ENCODE peak calls at places on chromosomes 6 and 20, in eight cellular contexts. Z, E, I, A, Y, J, M and X are unnamed samples. For H3K9me3, the result is how much of the 10 kb centered on the place peaks cover.

GRCh38 chr6:160337301-160337700 is 10.9 kb upstream of the SLC22A3 start:
- DNase-seq in Z (no peak), E (no peak), I (no peak), A (no peak), Y (no peak), J (no peak), M (no peak), X (no peak)

GRCh38 chr6:160124007-160124406 is 2.4 kb downstream of the SLC22A1 start:
- DNase-seq in Z (no peak), E (no peak), I (no peak), A (no peak), Y (no peak), J (no peak), M (no peak), X (no peak)

GRCh38 chr6:124859366-124859765 is 102.9 kb upstream of the RNF217 start:
- DNase-seq in Z (no peak), E (no peak), I (no peak), A (no peak), Y (no peak), J (no peak), M (no peak), X (no peak)

GRCh38 chr20:49700411-49701185 is 13.1 kb downstream of the B4GALT5 start:
- DNase-seq in Z (no peak), E (no peak), I (no peak), A (no peak), Y (peak), J (no peak), M (no peak), X (no peak)

GRCh38 chr20:25236450-25237304 is 11.2 kb upstream of the PYGB start:
- DNase-seq in Z (no peak), E (no peak), I (no peak), A (no peak), Y (no peak), J (no peak), M (no peak), X (no peak)

GRCh38 chr20:39893013-39893685 is 795.9 kb downstream of the MAFB start:
- DNase-seq in Z (no peak), E (no peak), I (no peak), A (no peak), Y (no peak), J (no peak), M (no peak), X (no peak)

GRCh38 chr20:53263554-53264438 is 291.6 kb downstream of the TSHZ2 start:
- DNase-seq in Z (no peak), E (no peak), I (no peak), A (no peak), Y (no peak), J (no peak), M (no peak), X (no peak)

GRCh38 chr6:39214846-39215639 is 14.2 kb downstream of the KCNK5 start:
- DNase-seq in Z (no peak), E (no peak), I (peak), A (no peak), Y (no peak), J (no peak), M (no peak), X (peak)

GRCh38 chr6:21886601-21887091 is 293.1 kb downstream of the SOX4 start:
- DNase-seq in Z (no peak), E (no peak), I (no peak), A (no peak), Y (no peak), J (no peak), M (no peak), X (no peak)

GRCh38 chr6:126118058-126118759 is 131.9 kb downstream of the TRMT11 start:
- DNase-seq in Z (no peak), E (no peak), I (no peak), A (no peak), Y (no peak), J (no peak), M (no peak), X (no peak)

GRCh38 chr6:107075951-107076381 is 39.3 kb downstream of the BEND3 start:
- DNase-seq in Z (no peak), E (no peak), I (no peak), A (peak), Y (no peak), J (no peak), M (no peak), X (no peak)

GRCh38 chr20:20317195-20318113 is 50.5 kb upstream of the INSM1 start:
- DNase-seq in Z (no peak), E (no peak), I (no peak), A (no peak), Y (no peak), J (no peak), M (no peak), X (no peak)

GRCh38 chr20:47854687-47855212 is 69.5 kb upstream of the SULF2 start:
- DNase-seq in Z (no peak), E (no peak), I (no peak), A (peak), Y (no peak), J (no peak), M (no peak), X (no peak)

GRCh38 chr6:40999498-41000070 is 39.4 kb downstream of the UNC5CL start:
- DNase-seq in Z (peak), E (peak), I (no peak), A (peak), Y (no peak), J (peak), M (no peak), X (peak)

GRCh38 chr20:51750037-51750769 is 18.0 kb downstream of the ATP9A start:
- DNase-seq in Z (peak), E (peak), I (peak), A (no peak), Y (peak), J (peak), M (no peak), X (peak)

GRCh38 chr6:166542580-166542912 is 43.9 kb downstream of the RAMACL start:
- DNase-seq in Z (no peak), E (no peak), I (no peak), A (no peak), Y (no peak), J (no peak), M (no peak), X (no peak)

GRCh38 chr20:37223053-37223452 is 38.6 kb downstream of the GHRH start:
- DNase-seq in Z (no peak), E (no peak), I (no peak), A (peak), Y (no peak), J (no peak), M (no peak), X (peak)

GRCh38 chr6:169967687-169968086 is 216.3 kb downstream of the ERMARD start:
- DNase-seq in Z (no peak), E (no peak), I (no peak), A (no peak), Y (no peak), J (peak), M (no peak), X (no peak)

GRCh38 chr20:31494131-31494530 is 19.0 kb downstream of the REM1 start:
- DNase-seq in Z (no peak), E (no peak), I (no peak), A (no peak), Y (no peak), J (no peak), M (no peak), X (no peak)

GRCh38 chr20:31497838-31498540 is 16.3 kb upstream of the HM13 start:
- DNase-seq in Z (peak), E (peak), I (peak), A (no peak), Y (no peak), J (no peak), M (no peak), X (no peak)

GRCh38 chr20:31500527-31500926 is 13.7 kb upstream of the HM13 start:
- DNase-seq in Z (no peak), E (no peak), I (no peak), A (no peak), Y (no peak), J (no peak), M (no peak), X (no peak)

GRCh38 chr20:31496761-31497295 is 17.4 kb upstream of the HM13 start:
- DNase-seq in Z (peak), E (peak), I (peak), A (no peak), Y (peak), J (peak), M (no peak), X (peak)
- H3K9me3 ChIP-seq in Z (under half), E (under half), I (under half), A (under half), Y (under half), J (under half), M (under half), X (under half)

GRCh38 chr20:42649716-42650115 is 540.0 kb downstream of the PTPRT start:
- DNase-seq in Z (no peak), E (no peak), I (no peak), A (no peak), Y (no peak), J (no peak), M (no peak), X (no peak)
- H3K9me3 ChIP-seq in Z (under half), E (under half), I (under half), A (under half), Y (under half), J (under half), M (under half), X (under half)

DNA sequence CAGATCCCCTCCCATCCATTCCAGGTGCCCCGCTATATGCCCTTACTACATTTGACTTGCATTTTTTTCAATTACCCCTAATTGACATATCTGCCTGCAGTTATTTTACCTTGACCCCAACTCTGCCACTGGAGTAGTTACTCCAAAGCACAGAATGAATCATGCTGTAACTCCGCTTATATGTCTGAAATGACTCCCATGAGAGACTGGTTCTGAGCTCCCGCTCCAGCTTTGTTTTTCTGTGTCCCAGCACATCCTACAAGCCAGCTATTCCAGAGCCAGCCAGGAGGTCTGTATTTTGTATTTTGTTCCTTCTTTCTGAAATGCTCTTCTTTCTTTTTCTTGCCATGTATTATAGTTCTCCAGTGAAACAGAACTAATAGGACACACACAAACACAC is 10.9 kb upstream of the NOX3 start:
- DNase-seq in Z (no peak), E (no peak), I (no peak), A (no peak), Y (no peak), J (no peak), M (no peak), X (no peak)
- H3K9me3 ChIP-seq in Z (under half), E (under half), I (under half), A (under half), Y (under half), J (under half), M (under half), X (under half)

GRCh38 chr6:164184410-164184809 is 769.9 kb downstream of the QKI start:
- DNase-seq in Z (no peak), E (no peak), I (no peak), A (no peak), Y (no peak), J (no peak), M (no peak), X (no peak)

GRCh38 chr6:164188861-164189260 is 774.3 kb downstream of the QKI start:
- DNase-seq in Z (no peak), E (no peak), I (no peak), A (no peak), Y (no peak), J (no peak), M (no peak), X (no peak)

GRCh38 chr6:164178933-164179332 is 764.4 kb downstream of the QKI start:
- DNase-seq in Z (no peak), E (no peak), I (no peak), A (no peak), Y (no peak), J (no peak), M (no peak), X (no peak)

GRCh38 chr6:164185342-164185920 is 770.9 kb downstream of the QKI start:
- DNase-seq in Z (no peak), E (no peak), I (no peak), A (no peak), Y (no peak), J (no peak), M (no peak), X (no peak)

DNA sequence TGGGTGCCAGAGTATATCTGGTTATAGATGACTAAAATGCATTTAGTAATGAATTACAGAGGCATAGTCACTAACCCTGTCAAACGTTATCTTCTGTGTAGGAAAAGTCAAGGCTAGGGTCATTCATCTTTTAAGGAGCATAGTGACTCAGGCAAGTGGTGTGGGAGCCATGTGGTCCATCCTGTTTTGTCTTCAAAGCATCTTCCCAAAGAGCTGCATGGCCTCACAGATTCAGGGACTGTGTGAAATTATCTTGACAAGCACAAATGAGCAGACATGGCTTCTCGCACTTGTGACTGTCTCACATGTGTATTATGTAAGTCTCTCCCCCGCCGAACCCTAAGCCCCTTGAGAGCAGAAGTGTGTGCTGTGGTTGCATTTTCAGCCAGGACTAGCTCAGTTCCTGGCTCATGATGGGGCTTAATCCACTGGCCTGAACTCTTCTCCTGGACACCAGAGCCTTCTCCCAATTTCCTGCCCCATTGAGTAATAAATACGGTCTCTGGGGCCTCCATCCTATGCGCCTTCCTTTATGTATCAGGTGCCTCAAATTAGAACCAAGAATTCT is 769.1 kb downstream of the QKI start:
- DNase-seq in Z (no peak), E (no peak), I (no peak), A (no peak), Y (no peak), J (no peak), M (no peak), X (no peak)
- H3K9me3 ChIP-seq in Z (under half), E (under half), I (under half), A (under half), Y (under half), J (under half), M (under half), X (under half)

GRCh38 chr6:27297857-27298730 is 14.0 kb downstream of the POM121L2 start:
- DNase-seq in Z (no peak), E (no peak), I (no peak), A (no peak), Y (no peak), J (no peak), M (no peak), X (no peak)
- H3K9me3 ChIP-seq in Z (under half), E (under half), I (under half), A (under half), Y (under half), J (under half), M (under half), X (under half)

DNA sequence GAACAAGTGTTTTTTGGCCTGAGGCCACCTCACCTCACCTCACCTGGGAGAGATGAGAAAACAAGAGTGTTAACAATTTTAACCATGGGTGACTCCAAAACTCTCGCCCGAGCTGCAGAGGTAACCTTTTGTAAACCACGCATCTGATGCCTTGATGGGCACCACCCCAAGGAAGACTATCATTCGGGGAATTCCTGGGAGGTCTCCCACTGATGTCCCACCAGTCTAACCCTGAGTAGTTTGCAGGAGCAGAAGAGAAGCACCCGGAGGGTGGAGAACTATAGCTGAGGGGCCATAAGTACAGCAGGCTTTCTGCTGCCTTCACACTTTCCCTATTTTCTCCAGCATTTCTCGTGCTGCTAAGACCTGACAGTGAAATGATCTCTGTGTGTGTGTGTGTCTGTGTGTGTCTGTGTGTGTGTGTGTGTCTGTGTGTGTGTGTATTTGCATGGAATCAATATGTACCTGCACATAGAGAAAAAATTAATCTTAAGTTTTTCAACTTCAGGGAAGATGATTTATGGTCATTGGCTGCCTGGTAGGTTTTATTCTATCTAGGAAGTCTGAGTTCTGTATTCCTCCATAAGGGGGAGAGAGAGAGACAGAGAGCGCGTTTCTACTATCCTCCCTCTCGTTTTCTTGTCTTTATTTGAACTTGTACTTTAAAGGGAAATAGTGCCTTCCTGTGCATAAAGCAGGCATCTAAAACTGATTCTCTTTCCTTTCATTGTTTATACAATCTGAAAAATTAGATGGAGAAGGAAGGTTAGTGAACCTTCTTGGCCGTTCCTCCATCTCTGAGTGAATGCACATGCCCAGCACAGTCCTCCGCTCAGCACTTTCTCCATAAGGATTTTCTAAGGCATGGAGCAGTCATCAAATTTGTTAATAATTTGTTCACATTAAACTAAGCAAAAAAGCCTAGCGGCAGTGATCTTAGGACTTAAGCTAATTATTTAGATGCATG is 75.9 kb downstream of the CAP2 start:
- DNase-seq in Z (no peak), E (no peak), I (no peak), A (no peak), Y (no peak), J (no peak), M (no peak), X (no peak)
- H3K9me3 ChIP-seq in Z (under half), E (under half), I (under half), A (under half), Y (under half), J (under half), M (under half), X (under half)

GRCh38 chr6:98973571-98973970 is 25.8 kb upstream of the FBXL4 start:
- DNase-seq in Z (no peak), E (no peak), I (no peak), A (no peak), Y (no peak), J (no peak), M (no peak), X (no peak)

GRCh38 chr6:98975331-98975891 is 27.7 kb upstream of the FBXL4 start:
- DNase-seq in Z (no peak), E (no peak), I (no peak), A (no peak), Y (no peak), J (no peak), M (no peak), X (no peak)

GRCh38 chr6:98970469-98970868 is 22.7 kb upstream of the FBXL4 start:
- DNase-seq in Z (no peak), E (no peak), I (no peak), A (no peak), Y (no peak), J (no peak), M (no peak), X (no peak)

GRCh38 chr6:98974309-98974708 is 26.6 kb upstream of the FBXL4 start:
- DNase-seq in Z (no peak), E (no peak), I (no peak), A (no peak), Y (no peak), J (no peak), M (no peak), X (no peak)

GRCh38 chr6:98971303-98971702 is 23.6 kb upstream of the FBXL4 start:
- DNase-seq in Z (no peak), E (no peak), I (no peak), A (no peak), Y (no peak), J (no peak), M (no peak), X (no peak)
- H3K9me3 ChIP-seq in Z (under half), E (under half), I (under half), A (under half), Y (under half), J (under half), M (under half), X (under half)